ENCODE peak calls at places on chromosome 15, in five cellular contexts. J is PC-3, N is breast epithelium, O is IMR-90, Y is kidney. H is an unnamed sample. For H3K36me3, the result is how much of the 10 kb centered on the place peaks cover.

GRCh38 chr15:70152070-70152480 is 54.4 kb upstream of the TLE3 start:
- DNase-seq in J (no peak), N (no peak), O (peak), Y (no peak), H (peak)

GRCh38 chr15:66609876-66610275 is 44.1 kb upstream of the LCTL start:
- DNase-seq in J (no peak), N (no peak), O (no peak), Y (peak), H (no peak)

GRCh38 chr15:55118341-55118740 is 78.4 kb downstream of the RSL24D1 start:
- DNase-seq in J (no peak), N (no peak), O (no peak), Y (no peak), H (no peak)

GRCh38 chr15:77057072-77057471 is 13.8 kb downstream of the TSPAN3 start:
- DNase-seq in J (no peak), N (no peak), O (no peak), Y (no peak), H (no peak)

GRCh38 chr15:78364233-78364632 is 24.1 kb downstream of the CRABP1 start:
- DNase-seq in J (no peak), N (no peak), O (no peak), Y (no peak), H (no peak)

GRCh38 chr15:97023131-97023844 is 692.8 kb downstream of the NR2F2 start:
- DNase-seq in J (no peak), N (no peak), O (no peak), Y (no peak), H (peak)

GRCh38 chr15:77671274-77672056 is 38.8 kb upstream of the LINGO1 start:
- DNase-seq in J (no peak), N (no peak), O (no peak), Y (no peak), H (no peak)

GRCh38 chr15:47374222-47374621 is 343.1 kb upstream of the SEMA6D start:
- DNase-seq in J (peak), N (no peak), O (peak), Y (no peak), H (peak)

GRCh38 chr15:72796515-72797337 is 13.2 kb upstream of the ADPGK start:
- DNase-seq in J (peak), N (no peak), O (peak), Y (peak), H (no peak)

DNA sequence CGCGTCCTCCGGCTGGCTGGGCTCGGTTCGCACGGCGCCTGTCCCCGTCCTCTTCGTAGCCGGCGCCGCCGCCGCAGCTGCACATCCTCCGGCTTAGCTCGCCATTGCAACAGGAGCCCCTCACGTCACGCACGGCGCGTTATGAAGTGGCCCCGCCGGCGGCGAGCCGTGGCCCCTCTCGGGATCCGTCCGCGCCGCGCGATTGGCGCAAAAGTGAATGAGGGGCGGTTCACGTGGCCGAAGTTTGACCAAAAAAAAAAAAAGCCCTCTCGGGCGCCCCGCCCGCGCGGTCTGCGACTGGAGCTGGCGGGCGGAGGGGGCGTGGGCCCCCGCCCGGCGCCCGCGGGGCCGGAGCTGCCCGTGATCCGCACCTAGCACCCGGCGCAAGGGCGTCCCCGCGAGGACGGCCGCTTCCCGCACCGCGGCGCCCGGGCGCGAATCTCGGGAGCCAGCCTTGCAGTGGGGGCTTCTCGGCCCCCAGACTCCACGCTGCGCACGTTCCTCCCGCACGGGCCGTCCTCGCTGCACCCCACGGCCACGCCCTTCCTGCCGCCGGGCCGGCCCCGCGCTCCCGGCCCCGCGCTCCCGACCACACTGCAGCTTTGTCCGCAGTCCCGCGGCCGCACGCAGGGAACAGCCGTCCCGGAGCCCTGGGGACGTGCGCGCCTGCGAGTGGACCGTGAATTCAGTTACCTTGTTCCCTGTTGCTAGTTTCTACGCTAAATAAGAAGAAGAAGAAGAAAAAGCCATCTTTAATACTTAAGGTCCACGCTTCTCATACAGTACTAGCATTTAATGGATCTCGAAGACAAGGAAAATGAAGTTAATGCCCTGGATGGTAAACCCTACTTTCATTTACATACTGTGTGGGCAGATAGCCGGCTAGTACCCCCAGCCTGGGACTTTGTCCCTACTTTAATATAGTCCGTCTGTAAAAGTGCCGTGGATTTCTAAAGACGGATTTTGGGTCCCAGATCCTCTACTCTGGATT is at the start of gene CHSY1:
- DNase-seq in J (peak), N (peak), O (peak), Y (peak), H (peak)
- TF ChIP-seq CTCF in J (peak), N (no peak), O (peak), Y (peak), H (peak)

GRCh38 chr15:99686290-99686689 is 46.9 kb downstream of the LYSMD4 start:
- DNase-seq in J (no peak), N (no peak), O (no peak), Y (no peak), H (no peak)

GRCh38 chr15:99683000-99683670 is 50.1 kb downstream of the LYSMD4 start:
- DNase-seq in J (no peak), N (no peak), O (peak), Y (no peak), H (peak)

GRCh38 chr15:99677540-99678134 is 55.6 kb downstream of the LYSMD4 start:
- DNase-seq in J (no peak), N (no peak), O (no peak), Y (no peak), H (no peak)

DNA sequence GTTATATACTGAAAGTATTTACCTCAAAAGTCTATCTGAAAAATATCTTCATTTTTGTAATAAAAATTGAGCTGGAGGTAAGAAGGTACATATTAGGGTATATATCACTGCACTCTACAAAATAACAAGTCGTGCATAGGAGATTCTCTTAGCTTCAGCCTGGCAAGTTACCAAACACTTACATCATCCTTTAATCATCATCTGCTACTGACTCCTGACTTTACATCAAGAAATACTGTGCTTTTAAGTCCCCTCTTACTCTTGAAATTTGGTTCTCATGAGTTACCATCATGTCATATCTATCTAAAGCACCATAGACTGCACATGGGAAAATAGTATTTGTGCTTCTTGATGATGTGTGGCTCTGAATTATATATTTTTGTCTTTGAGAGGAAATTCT is 50.8 kb downstream of the LYSMD4 start:
- DNase-seq in J (peak), N (no peak), O (peak), Y (no peak), H (peak)
- H3K4me3 ChIP-seq in J (no peak), N (no peak), O (no peak), Y (no peak), H (no peak)

DNA sequence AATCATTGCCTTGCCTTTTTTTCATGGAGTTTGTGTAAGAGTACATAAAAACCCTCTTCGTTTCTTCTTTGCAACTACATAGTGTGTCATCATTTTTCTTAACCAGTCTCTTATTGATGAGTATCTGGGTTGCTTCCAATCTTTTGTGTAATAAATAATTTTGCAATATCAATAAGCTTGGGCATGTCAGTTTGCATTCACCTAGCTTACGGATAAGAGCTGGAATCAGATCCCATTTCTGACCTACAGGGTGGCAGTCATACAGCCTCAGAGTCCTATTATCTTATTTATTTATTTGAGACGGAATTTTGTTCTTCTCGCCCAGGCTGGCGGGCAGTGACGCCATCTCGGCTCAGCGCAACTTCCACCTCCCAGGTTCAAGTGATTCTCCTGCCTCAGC is 18.3 kb downstream of the ANP32A start:
- DNase-seq in J (no peak), N (no peak), O (no peak), Y (no peak), H (peak)
- H3K36me3 ChIP-seq in J (under half), N (under half), O (under half), Y (under half), H (under half)

GRCh38 chr15:51936119-51936478 is 35.5 kb downstream of the LEO1 start:
- DNase-seq in J (no peak), N (no peak), O (no peak), Y (no peak), H (no peak)
- TF ChIP-seq CTCF in J (peak), N (no peak), O (no peak), Y (no peak), H (no peak)

GRCh38 chr15:37100109-37100873 is at the start of gene MEIS2:
- DNase-seq in J (peak), N (peak), O (peak), Y (peak), H (peak)

GRCh38 chr15:37098468-37099320 is 1.7 kb downstream of the MEIS2 start:
- DNase-seq in J (peak), N (no peak), O (peak), Y (peak), H (no peak)

GRCh38 chr15:37096878-37097568 is 3.3 kb downstream of the MEIS2 start:
- DNase-seq in J (no peak), N (no peak), O (peak), Y (peak), H (no peak)

GRCh38 chr15:37101634-37102314 is 1.4 kb upstream of the MEIS2 start:
- DNase-seq in J (peak), N (peak), O (peak), Y (peak), H (no peak)

GRCh38 chr15:37099321-37100108 is 834 bp downstream of the MEIS2 start:
- DNase-seq in J (peak), N (no peak), O (peak), Y (peak), H (peak)
- H3K4me3 ChIP-seq in J (peak), N (peak), O (peak), Y (peak), H (peak)

DNA sequence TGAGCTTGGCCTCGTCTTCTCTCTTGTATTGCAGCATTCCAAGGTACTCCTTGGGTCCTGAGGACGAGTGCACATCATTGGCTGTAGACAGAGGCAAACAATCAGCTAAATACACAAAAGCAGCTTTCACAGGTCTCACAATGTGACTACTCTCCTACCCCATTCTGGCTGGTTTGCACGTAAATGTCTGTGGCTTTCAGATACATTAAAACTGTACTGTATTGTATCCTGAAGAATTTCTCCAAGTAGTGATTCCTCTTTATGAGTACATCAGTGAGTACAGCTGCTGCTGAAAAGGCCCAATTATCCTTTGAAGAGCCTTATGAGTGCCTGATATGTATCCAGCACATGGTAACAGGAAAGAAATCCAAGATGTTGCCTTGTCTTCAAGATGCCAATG is 22.0 kb upstream of the GNB5 start:
- DNase-seq in J (no peak), N (no peak), O (no peak), Y (no peak), H (no peak)
- H3K36me3 ChIP-seq in J (under half), N (under half), O (under half), Y (under half), H (under half)

DNA sequence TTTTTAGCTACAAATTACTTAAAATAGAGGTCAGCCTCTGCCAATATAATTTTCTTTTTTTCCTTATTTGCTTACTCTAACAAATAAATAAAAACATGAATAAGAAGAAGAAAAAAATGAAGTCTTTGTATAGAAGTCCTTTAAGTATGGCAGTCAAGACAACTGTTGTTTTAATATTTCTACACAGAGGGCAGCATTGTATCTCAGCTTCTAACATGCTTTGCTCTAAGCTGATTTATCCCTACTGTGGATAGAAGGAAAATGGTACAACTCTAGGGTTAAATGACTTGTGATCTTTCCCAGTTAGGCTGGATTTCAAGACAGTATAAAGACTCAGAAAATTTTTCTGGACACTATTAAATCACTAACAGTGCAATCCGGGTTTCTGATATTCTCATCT is 104.3 kb upstream of the MEIS2 start:
- DNase-seq in J (peak), N (no peak), O (no peak), Y (no peak), H (no peak)
- TF ChIP-seq CTCF in J (peak), N (no peak), O (no peak), Y (no peak), H (no peak)

H was measured in bronchial epithelial cell.